ENCODE peak calls at places on chromosome 21, in four cellular contexts. M, A, D and B are unnamed samples.

GRCh38 chr21:38140192-38140905 is 116.4 kb upstream of the KCNJ15 start:
- DNase-seq in M (peak; percentile 8), A (peak; percentile 60), D (no peak), B (peak; percentile 61)

GRCh38 chr21:25863031-25863430 is 128.3 kb downstream of the GABPA start:
- DNase-seq in M (no peak), A (no peak), D (no peak), B (no peak)

GRCh38 chr21:31659286-31660133 is at the start of gene SOD1:
- DNase-seq in M (peak; percentile 90), A (peak; percentile 97), D (peak; percentile 95), B (peak; percentile 94)

GRCh38 chr21:39869141-39869818 is 2.0 kb downstream of the PCP4 start:
- DNase-seq in M (no peak), A (no peak), D (no peak), B (no peak)

GRCh38 chr21:41564871-41565281 is 56.9 kb upstream of the TMPRSS2 start:
- DNase-seq in M (peak; percentile 33), A (no peak), D (no peak), B (peak; percentile 51)

GRCh38 chr21:26041441-26042180 is 129.0 kb downstream of the APP start:
- DNase-seq in M (no peak), A (no peak), D (no peak), B (no peak)

GRCh38 chr21:31524140-31524539 is 135.4 kb upstream of the SOD1 start:
- DNase-seq in M (no peak), A (no peak), D (no peak), B (no peak)

GRCh38 chr21:31218830-31219608 is 125.0 kb downstream of the TIAM1 start:
- DNase-seq in M (no peak), A (peak; percentile 50), D (peak; percentile 55), B (peak; percentile 36)

GRCh38 chr21:16195896-16196443 is 466.2 kb downstream of the USP25 start:
- DNase-seq in M (no peak), A (no peak), D (no peak), B (no peak)

GRCh38 chr21:34936874-34937563 is 112.1 kb downstream of the RUNX1 start:
- DNase-seq in M (no peak), A (no peak), D (no peak), B (no peak)

GRCh38 chr21:16302851-16303282 is 573.1 kb downstream of the USP25 start:
- DNase-seq in M (no peak), A (no peak), D (peak; percentile 47), B (no peak)

GRCh38 chr21:46045154-46045553 is 52.8 kb upstream of the COL6A2 start:
- DNase-seq in M (no peak), A (no peak), D (no peak), B (no peak)

GRCh38 chr21:14688412-14688811 is 142.3 kb upstream of the SAMSN1 start:
- DNase-seq in M (no peak), A (no peak), D (no peak), B (no peak)

GRCh38 chr21:32448803-32449594 is 36.5 kb downstream of the EVA1C start:
- DNase-seq in M (no peak), A (no peak), D (no peak), B (no peak)

GRCh38 chr21:29185172-29185571 is 54.7 kb downstream of the MAP3K7CL start:
- DNase-seq in M (no peak), A (no peak), D (no peak), B (no peak)

GRCh38 chr21:40404319-40404906 is 442.5 kb downstream of the DSCAM start:
- DNase-seq in M (no peak), A (no peak), D (no peak), B (peak; percentile 31)

GRCh38 chr21:14956826-14957225 is 108.0 kb downstream of the NRIP1 start:
- DNase-seq in M (no peak), A (no peak), D (no peak), B (no peak)

GRCh38 chr21:15592271-15592860 is 137.4 kb upstream of the USP25 start:
- DNase-seq in M (no peak), A (no peak), D (no peak), B (no peak)

GRCh38 chr21:26070822-26071425 is 99.6 kb downstream of the APP start:
- DNase-seq in M (no peak), A (no peak), D (peak; percentile 55), B (peak; percentile 52)

GRCh38 chr21:21018841-21019240 is 20.6 kb downstream of the NCAM2 start:
- DNase-seq in M (no peak), A (no peak), D (no peak), B (no peak)

GRCh38 chr21:28963831-28964230 is 28.8 kb downstream of the LTN1 start:
- DNase-seq in M (no peak), A (no peak), D (no peak), B (no peak)

GRCh38 chr21:42576639-42577038 is 63.0 kb downstream of the SLC37A1 start:
- DNase-seq in M (no peak), A (no peak), D (no peak), B (no peak)
- H3K27ac ChIP-seq in M (no peak overlapping the region), A (no peak overlapping the region), D (no peak overlapping the region), B (no peak overlapping the region)

GRCh38 chr21:43352568-43353281 is 74.2 kb downstream of the SIK1 start:
- DNase-seq in M (no peak), A (no peak), D (no peak), B (no peak)
- H3K4me3 ChIP-seq in M (no peak overlapping the region), A (no peak overlapping the region), D (no peak overlapping the region), B (no peak overlapping the region)

GRCh38 chr21:44887126-44887806 is 13.8 kb upstream of the PTTG1IP start:
- DNase-seq in M (no peak), A (peak; percentile 8), D (no peak), B (no peak)
- TF ChIP-seq CTCF in M (no peak), A (no peak), D (no peak), B (no peak)

DNA sequence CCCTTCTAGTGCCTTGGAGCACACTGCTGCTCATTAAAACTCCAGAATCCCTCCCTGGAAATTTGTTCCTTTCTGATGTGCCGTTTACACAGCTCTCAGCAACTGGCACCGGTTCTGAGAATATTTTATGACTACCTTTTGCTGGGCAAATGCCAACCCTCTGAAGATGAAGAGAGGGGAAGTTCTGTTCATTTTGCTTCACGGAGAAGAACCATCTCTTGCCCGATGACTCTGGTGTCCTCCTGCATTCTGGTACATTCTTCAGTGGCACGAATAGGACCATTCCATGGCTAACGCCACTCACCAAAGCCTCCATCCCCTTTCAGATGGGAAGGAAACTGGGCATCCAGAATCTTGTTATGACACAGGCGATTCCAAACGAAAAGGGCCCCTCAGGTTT is 96.2 kb upstream of the SIM2 start:
- DNase-seq in M (no peak), A (no peak), D (no peak), B (no peak)
- H3K27ac ChIP-seq in M (no peak overlapping the region), A (no peak overlapping the region), D (no peak overlapping the region), B (no peak overlapping the region)

DNA sequence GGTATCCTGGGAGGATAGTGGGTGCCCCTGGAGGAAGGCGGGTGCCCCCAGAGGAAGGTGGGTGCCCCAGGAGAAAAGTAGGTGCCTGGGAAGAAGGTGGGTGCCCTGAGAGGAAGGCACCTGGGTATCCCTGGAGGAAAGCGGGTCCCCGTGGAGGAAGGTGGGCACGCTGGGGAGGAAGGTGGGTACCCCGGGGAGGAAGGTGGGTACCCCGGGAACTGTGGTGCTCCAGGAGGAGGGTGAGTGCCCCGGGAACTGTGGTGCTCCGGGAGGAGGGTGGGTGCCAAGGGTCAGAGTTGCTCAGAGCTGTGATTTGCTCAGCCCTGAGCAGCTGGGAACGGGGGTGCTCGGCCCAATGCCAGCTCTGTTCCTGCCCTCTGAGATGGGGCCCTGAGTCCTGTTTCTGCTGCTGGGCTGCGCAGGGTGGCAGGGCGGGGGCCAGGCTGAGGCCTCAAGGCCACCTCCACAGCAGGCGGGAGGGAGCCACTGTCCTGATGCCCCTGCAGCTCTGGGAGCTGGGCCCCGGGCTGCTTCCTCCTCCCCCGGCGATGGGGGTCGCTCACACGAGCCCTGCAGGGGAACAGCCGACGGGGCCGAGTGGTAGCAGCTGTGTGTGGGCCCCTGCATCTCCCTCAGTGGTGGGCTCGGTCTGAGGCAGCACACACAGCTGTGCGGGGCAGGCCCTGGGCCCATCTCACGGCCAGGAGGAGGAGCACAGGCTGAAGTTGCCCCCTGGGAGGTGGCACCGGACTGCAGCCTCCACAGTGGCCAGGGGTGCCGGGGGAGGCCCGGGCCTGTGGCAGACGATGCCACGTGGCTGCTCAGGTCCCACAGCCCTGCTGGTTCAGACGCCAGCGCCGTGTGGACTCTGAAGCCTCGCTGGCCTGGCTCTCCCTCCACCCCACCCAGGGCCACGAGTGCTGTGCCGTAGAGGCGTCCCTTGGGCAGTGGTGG is 57.4 kb downstream of the SLX9 start:
- DNase-seq in M (no peak), A (no peak), D (no peak), B (no peak)
- H3K4me3 ChIP-seq in M (no peak overlapping the region), A (no peak overlapping the region), D (no peak overlapping the region), B (no peak overlapping the region)

DNA sequence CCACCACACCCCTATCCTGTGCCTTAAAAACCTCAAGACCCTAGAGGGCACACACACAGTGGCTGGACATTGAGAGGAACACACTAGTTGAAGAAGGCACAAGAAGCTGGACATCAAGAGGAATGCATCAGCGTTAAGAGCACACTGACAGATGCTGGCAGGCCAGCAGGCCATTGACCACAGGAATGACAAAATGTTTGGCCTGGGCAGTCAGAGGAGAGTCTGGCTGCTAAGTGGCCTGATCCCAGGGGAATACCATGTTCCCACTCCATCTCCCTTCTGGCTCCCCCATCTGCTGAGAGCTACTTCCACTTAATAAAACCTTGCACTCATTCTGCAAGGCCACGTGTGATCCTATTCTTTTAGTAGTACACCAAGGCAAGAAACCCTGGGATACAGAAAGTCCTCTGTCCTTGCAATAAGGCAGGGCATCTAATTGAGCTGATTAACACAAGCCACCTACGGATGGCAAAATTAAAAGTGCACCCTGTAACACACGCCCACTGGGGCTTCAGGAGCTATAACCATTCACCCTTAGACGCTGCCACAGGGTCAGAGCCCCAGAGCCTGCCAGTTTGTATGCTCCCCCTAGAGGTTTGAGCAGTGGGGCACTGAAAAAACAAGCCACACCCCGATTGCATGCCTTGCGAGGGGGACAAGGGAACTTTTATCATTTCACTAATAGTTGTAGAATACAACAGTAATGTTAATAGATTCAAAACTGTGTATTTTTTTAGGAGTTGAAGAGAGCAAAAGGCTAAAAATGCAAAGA is 1216.1 kb upstream of the NCAM2 start:
- DNase-seq in M (no peak), A (no peak), D (no peak), B (no peak)
- TF ChIP-seq CTCF in M (no peak), A (no peak), D (no peak), B (no peak)